ENCODE peak calls at places on chromosome 16, in six cellular contexts. K is fibroblast of lung, M is spleen, W is BE2C, H is epithelial cell of esophagus, U is tibial artery. Y is an unnamed sample.

GRCh38 chr16:75319513-75320401 is 68.3 kb upstream of the BCAR1 start:
- DNase-seq in H (peak), U (no peak), M (no peak), K (peak), W (no peak), Y (peak)

GRCh38 chr16:80899804-80900592 is 95.6 kb upstream of the CDYL2 start:
- DNase-seq in K (peak), H (peak), W (peak), M (no peak), U (peak), Y (peak)

GRCh38 chr16:13935408-13935807 is 15.5 kb downstream of the ERCC4 start:
- DNase-seq in H (no peak), K (no peak), U (no peak), W (peak), M (no peak), Y (no peak)

GRCh38 chr16:51306116-51306515 is 155.0 kb upstream of the SALL1 start:
- DNase-seq in W (no peak), U (no peak), M (no peak), K (no peak), H (no peak), Y (no peak)

GRCh38 chr16:67499159-67499558 is 15.8 kb upstream of the AGRP start:
- DNase-seq in W (no peak), U (peak), M (no peak), K (peak), H (no peak), Y (no peak)

GRCh38 chr16:57497121-57497520 is 10.8 kb upstream of the DOK4 start:
- DNase-seq in K (no peak), U (no peak), M (peak), W (peak), H (no peak), Y (no peak)

GRCh38 chr16:50245417-50246298 is 20.7 kb upstream of the ADCY7 start:
- DNase-seq in K (peak), U (peak), M (peak), H (peak), W (peak), Y (no peak)

GRCh38 chr16:3096362-3096761 is 2.7 kb downstream of the ZSCAN10 start:
- DNase-seq in H (peak), K (no peak), M (peak), U (no peak), W (no peak), Y (no peak)

GRCh38 chr16:84795338-84796053 is 24.3 kb upstream of the CRISPLD2 start:
- DNase-seq in W (no peak), M (peak), U (peak), K (peak), H (peak), Y (peak)

GRCh38 chr16:5488581-5488980 is 391.0 kb upstream of the EEF2KMT start:
- DNase-seq in H (no peak), U (no peak), K (no peak), M (no peak), W (no peak), Y (no peak)

GRCh38 chr16:5496013-5496412 is 398.4 kb upstream of the EEF2KMT start:
- DNase-seq in H (no peak), K (no peak), M (no peak), U (no peak), W (no peak), Y (no peak)

GRCh38 chr16:5487728-5488127 is 390.1 kb upstream of the EEF2KMT start:
- DNase-seq in K (no peak), W (no peak), H (no peak), M (no peak), U (no peak), Y (no peak)

GRCh38 chr16:5490499-5490898 is 392.9 kb upstream of the EEF2KMT start:
- DNase-seq in K (no peak), H (no peak), W (peak), M (no peak), U (no peak), Y (no peak)
- TF ChIP-seq CTCF in K (no peak), H (no peak), W (peak), M (peak), U (no peak), Y (peak)

DNA sequence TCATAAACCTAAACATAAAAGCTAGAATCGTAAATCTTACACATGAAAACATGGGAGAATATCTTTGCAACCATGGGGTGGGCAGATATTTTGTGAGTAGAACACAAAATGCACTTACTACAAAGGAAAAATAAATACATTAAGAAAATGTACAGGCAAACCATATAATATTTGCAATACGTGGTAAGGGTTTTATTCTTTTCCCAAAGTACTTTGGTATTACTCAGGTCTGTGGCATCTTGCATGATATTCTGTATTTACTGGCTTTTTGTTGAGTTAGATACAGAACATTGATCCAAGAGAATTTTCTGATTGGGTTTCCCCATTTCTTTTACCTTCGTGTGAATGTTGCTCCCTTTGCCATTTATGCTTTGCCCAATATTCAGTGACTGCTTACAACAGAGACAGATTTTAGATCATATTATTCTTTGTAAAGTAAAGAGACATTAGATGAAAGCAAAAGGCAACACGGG is 33.0 kb upstream of the ARHGAP17 start:
- DNase-seq in M (no peak), U (no peak), H (no peak), W (no peak), K (no peak), Y (no peak)
- H3K4me3 ChIP-seq in M (peak), U (peak), H (peak), W (no peak), K (peak), Y (peak)

GRCh38 chr16:89367538-89368059 is 122.8 kb downstream of the ANKRD11 start:
- DNase-seq in M (no peak), W (no peak), U (no peak), K (no peak), H (no peak), Y (no peak)

GRCh38 chr16:89365044-89365467 is 125.3 kb downstream of the ANKRD11 start:
- DNase-seq in H (peak), U (no peak), M (no peak), W (no peak), K (no peak), Y (peak)

GRCh38 chr16:89364603-89365002 is 125.8 kb downstream of the ANKRD11 start:
- DNase-seq in H (peak), W (no peak), K (peak), M (no peak), U (no peak), Y (no peak)

GRCh38 chr16:89366561-89367537 is 123.5 kb downstream of the ANKRD11 start:
- DNase-seq in K (no peak), W (no peak), U (no peak), H (peak), M (no peak), Y (no peak)

GRCh38 chr16:89365996-89366395 is 124.4 kb downstream of the ANKRD11 start:
- DNase-seq in U (no peak), H (no peak), W (no peak), K (no peak), M (no peak), Y (no peak)
- TF ChIP-seq CTCF in U (no peak), H (no peak), W (no peak), K (no peak), M (no peak), Y (no peak)

GRCh38 chr16:87563714-87564523 is 38.4 kb upstream of the JPH3 start:
- DNase-seq in M (no peak), H (no peak), W (no peak), U (no peak), K (no peak), Y (no peak)

GRCh38 chr16:87561200-87562105 is 40.9 kb upstream of the JPH3 start:
- DNase-seq in U (no peak), M (no peak), H (no peak), K (no peak), W (no peak), Y (no peak)

GRCh38 chr16:87562201-87562600 is 40.1 kb upstream of the JPH3 start:
- DNase-seq in U (no peak), H (no peak), K (no peak), W (no peak), M (no peak), Y (no peak)

GRCh38 chr16:87564524-87564778 is 37.9 kb upstream of the JPH3 start:
- DNase-seq in K (no peak), H (no peak), U (no peak), W (no peak), M (no peak), Y (no peak)

GRCh38 chr16:87563022-87563421 is 39.3 kb upstream of the JPH3 start:
- DNase-seq in M (no peak), H (no peak), U (no peak), K (no peak), W (no peak), Y (no peak)
- H3K4me3 ChIP-seq in M (no peak), H (no peak), U (no peak), K (no peak), W (no peak), Y (no peak)

GRCh38 chr16:48117217-48118105 is 38.3 kb downstream of the ABCC12 start:
- DNase-seq in K (peak), W (peak), H (peak), M (peak), U (no peak), Y (no peak)
- TF ChIP-seq CTCF in K (peak), W (peak), H (peak), M (peak), U (peak), Y (peak)

GRCh38 chr16:48603647-48604376 is 6.2 kb downstream of the N4BP1 start:
- DNase-seq in U (no peak), H (no peak), K (no peak), W (no peak), M (no peak), Y (no peak)
- H3K4me3 ChIP-seq in U (no peak), H (no peak), K (no peak), W (no peak), M (no peak), Y (no peak)